ENCODE peak calls at places on chromosomes 3 and 15, in eight cellular contexts. S is GM23338, A is SK-N-SH, M is A549, C is HCT116, D is GM12878, K is Panc1, G is K562. R is an unnamed sample.

GRCh38 chr15:82540055-82540983 is at the start of gene RPS17:
- DNase-seq in D (peak; percentile 85), A (peak; percentile 100), C (peak; percentile 91), G (peak; percentile 99), M (peak; percentile 97), K (peak; percentile 82), S (peak; percentile 97), R (peak; percentile 93)

GRCh38 chr3:52359116-52359855 is 43.2 kb downstream of the DNAH1 start:
- DNase-seq in A (no peak), C (no peak), S (no peak), M (no peak), D (no peak), K (no peak), G (no peak), R (no peak)

GRCh38 chr3:132325103-132325606 is 7.9 kb downstream of the ACP3 start:
- DNase-seq in D (no peak), M (no peak), A (no peak), C (no peak), S (no peak), G (no peak), K (no peak), R (no peak)

GRCh38 chr15:74651251-74651741 is 35.7 kb downstream of the CLK3 start:
- DNase-seq in A (no peak), M (no peak), G (no peak), D (no peak), C (no peak), S (no peak), K (no peak), R (no peak)

GRCh38 chr15:100353469-100353868 is 11.7 kb upstream of the ADAMTS17 start:
- DNase-seq in K (no peak), A (no peak), C (no peak), S (no peak), D (no peak), M (no peak), G (no peak), R (peak; percentile 66)

GRCh38 chr3:133895208-133896001 is at the start of gene RAB6B:
- DNase-seq in G (peak; percentile 77), M (no peak), D (no peak), A (peak; percentile 96), K (no peak), C (no peak), S (peak; percentile 83), R (peak; percentile 20)

GRCh38 chr15:95284933-95285401 is 1045.5 kb upstream of the NR2F2 start:
- DNase-seq in K (no peak), S (peak; percentile 29), D (no peak), G (no peak), C (no peak), A (no peak), M (no peak), R (peak; percentile 90)

GRCh38 chr3:138441742-138442141 is 7.3 kb downstream of the ESYT3 start:
- DNase-seq in D (no peak), K (no peak), A (peak; percentile 7), G (peak; percentile 15), M (no peak), C (no peak), S (no peak), R (no peak)

GRCh38 chr3:115113367-115113766 is 33.7 kb downstream of the ZBTB20 start:
- DNase-seq in C (no peak), K (no peak), A (no peak), M (no peak), S (no peak), D (no peak), G (no peak), R (peak; percentile 64)

GRCh38 chr15:93265046-93265658 is 176.1 kb upstream of the RGMA start:
- DNase-seq in D (no peak), C (no peak), G (no peak), K (no peak), A (no peak), M (no peak), S (no peak), R (no peak)

GRCh38 chr15:80551348-80551747 is 143.8 kb upstream of the ABHD17C start:
- DNase-seq in G (no peak), A (no peak), C (no peak), S (no peak), K (no peak), M (no peak), D (no peak), R (no peak)

GRCh38 chr15:79834496-79834895 is 62.3 kb downstream of the MTHFS start:
- DNase-seq in M (no peak), S (no peak), C (no peak), K (no peak), D (no peak), G (no peak), A (no peak), R (no peak)

GRCh38 chr3:189936210-189936609 is 184.5 kb downstream of the P3H2 start:
- DNase-seq in G (no peak), K (no peak), D (no peak), S (no peak), C (no peak), A (no peak), M (no peak), R (no peak)

GRCh38 chr3:143263844-143264243 is 144.3 kb downstream of the CHST2 start:
- DNase-seq in A (no peak), D (no peak), M (no peak), S (no peak), K (no peak), C (no peak), G (no peak), R (no peak)

GRCh38 chr15:73954188-73955145 is 28.2 kb downstream of the LOXL1 start:
- DNase-seq in A (no peak), K (no peak), D (no peak), G (no peak), M (no peak), C (no peak), S (no peak), R (no peak)

GRCh38 chr15:60758961-60759729 is 280.2 kb upstream of the ICE2 start:
- DNase-seq in S (no peak), A (no peak), C (no peak), G (no peak), K (no peak), D (no peak), M (no peak), R (no peak)

GRCh38 chr3:119580148-119580760 is 962 bp downstream of the ADPRH start:
- DNase-seq in M (no peak), S (peak; percentile 57), G (no peak), D (no peak), K (no peak), A (peak; percentile 22), C (no peak), R (peak; percentile 60)

GRCh38 chr3:185825639-185826481 is 1.0 kb upstream of the IGF2BP2 start:
- DNase-seq in A (peak; percentile 65), S (peak; percentile 85), D (no peak), C (no peak), M (peak; percentile 57), K (no peak), G (no peak), R (no peak)

GRCh38 chr15:52008698-52009434 is 10.2 kb upstream of the MAPK6 start:
- DNase-seq in S (no peak), M (peak; percentile 61), G (peak; percentile 19), D (peak; percentile 80), C (no peak), A (no peak), K (peak; percentile 47), R (peak; percentile 18)

GRCh38 chr15:62573856-62574255 is 408.8 kb upstream of the C2CD4B start:
- DNase-seq in M (no peak), S (no peak), K (no peak), C (no peak), G (no peak), D (no peak), A (no peak), R (no peak)

GRCh38 chr3:66994588-66994987 is 3.5 kb upstream of the KBTBD8 start:
- DNase-seq in S (no peak), G (no peak), C (no peak), M (no peak), K (no peak), D (no peak), A (no peak), R (no peak)

GRCh38 chr3:56291244-56291680 is 177.0 kb downstream of the ERC2 start:
- DNase-seq in M (no peak), K (no peak), D (no peak), G (no peak), S (no peak), C (no peak), A (no peak), R (no peak)

GRCh38 chr3:179074656-179075055 is 3.0 kb upstream of the ZMAT3 start:
- DNase-seq in K (no peak), A (no peak), C (no peak), S (no peak), M (no peak), D (no peak), G (peak; percentile 28), R (peak; percentile 61)

GRCh38 chr3:184786271-184787010 is 25.5 kb upstream of the VPS8 start:
- DNase-seq in S (no peak), A (peak; percentile 25), K (no peak), M (no peak), D (no peak), G (no peak), C (no peak), R (peak; percentile 85)

GRCh38 chr3:90092994-90093393 is 985.6 kb downstream of the EPHA3 start:
- DNase-seq in D (no peak), A (peak; percentile 0), S (peak; percentile 48), K (no peak), G (no peak), C (no peak), M (peak; percentile 12), R (no peak)
- TF ChIP-seq REST in D (no peak), A (no peak), S (no peak), K (no peak), G (no peak), C (no peak), M (no peak), R (no peak)

GRCh38 chr15:56654624-56655023 is 78.7 kb downstream of the ZNF280D start:
- DNase-seq in M (no peak), G (no peak), D (no peak), A (no peak), C (no peak), K (no peak), S (no peak), R (no peak)
- H3K4me3 ChIP-seq in M (no peak overlapping the region), G (no peak overlapping the region), D (no peak overlapping the region), A (no peak overlapping the region), C (no peak overlapping the region), K (no peak overlapping the region), S (no peak overlapping the region), R (no peak overlapping the region)

DNA sequence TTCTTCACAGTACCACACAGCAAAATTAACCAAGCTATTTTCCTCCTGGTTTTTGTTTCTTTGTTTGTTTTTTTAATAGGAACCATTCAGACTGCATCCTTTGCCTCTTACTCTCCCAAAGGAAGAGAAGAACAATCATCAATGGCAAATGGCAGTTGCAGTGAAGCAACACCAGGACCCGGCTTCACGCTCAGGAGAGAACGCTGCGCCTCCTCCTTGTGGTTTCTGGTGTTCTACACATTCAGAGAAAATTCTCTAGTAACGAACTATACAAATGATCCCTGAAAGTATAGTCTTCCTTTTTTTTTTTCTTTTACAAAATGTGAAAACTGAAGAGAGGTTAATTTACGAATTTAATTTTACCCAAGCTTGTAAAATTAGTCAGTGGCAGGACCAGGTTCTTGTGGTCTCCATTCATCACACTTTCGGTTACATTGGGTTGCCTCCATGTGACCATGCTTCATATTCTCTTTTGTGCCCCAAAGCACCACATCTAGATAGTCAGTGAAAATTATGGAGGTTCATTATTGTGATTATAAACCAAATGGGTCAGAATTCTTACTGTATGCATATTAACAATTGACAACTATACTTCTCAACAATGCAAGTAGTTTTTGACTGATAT is 10.6 kb upstream of the MINDY2 start:
- DNase-seq in K (no peak), D (no peak), S (peak; percentile 53), C (no peak), G (no peak), A (no peak), M (no peak), R (no peak)
- TF ChIP-seq CTCF in K (no peak), D (no peak), S (peak; percentile 45), C (no peak), G (peak; percentile 11), A (no peak), M (no peak), R (no peak)

GRCh38 chr3:31011383-31011782 is 116.9 kb upstream of the GADL1 start:
- DNase-seq in A (no peak), M (no peak), D (no peak), K (no peak), S (no peak), C (no peak), G (no peak), R (no peak)
- TF ChIP-seq REST in A (no peak), M (no peak), D (no peak), K (no peak), S (no peak), C (no peak), G (no peak), R (no peak)

R was measured in HL-60.